ENCODE peak calls at places on chromosomes 1 and 21, in five cellular contexts. P is Caco-2; W is suprapubic skin; H is CD4-positive, alpha-beta memory T cell; X is K562. V is an unnamed sample. For H3K36me3 and H3K4me1, the result is how much of the 10 kb centered on the place peaks cover.

GRCh38 chr1:43358121-43358745 is 548 bp upstream of the CDC20 start:
- DNase-seq in W (no peak), H (no peak), X (peak), P (peak), V (no peak)

GRCh38 chr1:209207701-209208286 is 375.7 kb upstream of the CAMK1G start:
- DNase-seq in H (no peak), P (peak), W (no peak), X (peak), V (no peak)

GRCh38 chr1:66137235-66137634 is 344.5 kb downstream of the PDE4B start:
- DNase-seq in H (no peak), P (no peak), X (no peak), W (no peak), V (no peak)

GRCh38 chr1:216723274-216723780 is at the start of gene ESRRG:
- DNase-seq in H (no peak), P (peak), X (no peak), W (no peak), V (no peak)

GRCh38 chr1:231918239-231919015 is 291.8 kb downstream of the DISC1 start:
- DNase-seq in X (no peak), W (no peak), P (no peak), H (peak), V (peak)

GRCh38 chr1:54255026-54255425 is 55.1 kb downstream of the MRPL37 start:
- DNase-seq in W (no peak), H (no peak), X (no peak), P (no peak), V (no peak)

GRCh38 chr1:203340112-203340804 is 10.7 kb downstream of the FMOD start:
- DNase-seq in W (no peak), H (peak), X (peak), P (peak), V (peak)

GRCh38 chr1:6144622-6145021 is 35.5 kb downstream of the CHD5 start:
- DNase-seq in W (no peak), H (no peak), P (no peak), X (no peak), V (no peak)

GRCh38 chr1:167797005-167797404 is 75.2 kb downstream of the MPZL1 start:
- DNase-seq in H (no peak), X (no peak), P (peak), W (peak), V (no peak)

GRCh38 chr21:46634427-46634826 is 1.0 kb upstream of the PRMT2 start:
- DNase-seq in H (no peak), P (no peak), X (no peak), W (no peak), V (no peak)

GRCh38 chr1:10339815-10340214 is 59.0 kb upstream of the PGD start:
- DNase-seq in W (no peak), X (peak), H (no peak), P (peak), V (no peak)

GRCh38 chr1:212514782-212515181 is 82.1 kb downstream of the NENF start:
- DNase-seq in H (no peak), X (no peak), P (no peak), W (no peak), V (no peak)

GRCh38 chr1:211738709-211739301 is 63.4 kb upstream of the NEK2 start:
- DNase-seq in X (no peak), P (no peak), W (no peak), H (peak), V (peak)

DNA sequence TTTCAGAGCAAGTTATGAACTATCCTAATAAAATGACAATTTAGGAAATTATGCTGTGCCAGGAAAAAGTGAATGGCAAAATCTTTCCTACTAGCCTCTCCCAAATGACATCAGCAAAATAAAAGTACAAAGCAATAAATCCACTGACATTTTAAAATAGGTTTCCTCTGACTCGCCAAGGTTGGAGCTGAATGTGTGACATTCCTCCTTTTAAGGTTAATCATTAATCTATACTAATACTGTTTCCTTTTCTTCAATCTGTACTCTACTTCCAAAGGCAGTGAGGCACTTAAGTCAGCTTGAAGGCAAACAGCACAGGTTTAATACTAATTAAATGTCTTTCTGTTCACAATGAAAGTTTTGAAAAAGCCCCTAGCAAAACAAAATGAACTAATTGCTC is 15.7 kb downstream of the RNF19B start:
- DNase-seq in X (no peak), W (no peak), P (no peak), H (no peak), V (no peak)
- H3K36me3 ChIP-seq in X (under half), W (under half), P (under half), H (under half), V (under half)

GRCh38 chr1:230280906-230281413 is 145.2 kb downstream of the PGBD5 start:
- DNase-seq in X (no peak), W (peak), P (peak), H (no peak), V (no peak)
- H3K4me1 ChIP-seq in X (under half), W (under half), P (under half), H (under half), V (under half)

GRCh38 chr1:150094734-150095133 is 27.2 kb downstream of the VPS45 start:
- DNase-seq in P (no peak), X (no peak), W (no peak), H (no peak), V (no peak)

GRCh38 chr1:150089846-150090520 is 22.4 kb downstream of the VPS45 start:
- DNase-seq in P (no peak), H (no peak), W (no peak), X (no peak), V (no peak)

GRCh38 chr1:150092180-150092791 is 24.7 kb downstream of the VPS45 start:
- DNase-seq in X (no peak), H (no peak), W (no peak), P (no peak), V (no peak)

GRCh38 chr1:150093805-150094204 is 26.2 kb downstream of the VPS45 start:
- DNase-seq in H (no peak), W (no peak), X (no peak), P (no peak), V (no peak)
- H3K36me3 ChIP-seq in H (under half), W (under half), X (half or more), P (under half), V (under half)

GRCh38 chr21:41762236-41762635 is 4.6 kb downstream of the RIPK4 start:
- DNase-seq in X (no peak), W (no peak), P (no peak), H (no peak), V (no peak)

GRCh38 chr21:41759214-41759840 is 7.5 kb downstream of the RIPK4 start:
- DNase-seq in P (no peak), W (no peak), H (no peak), X (no peak), V (no peak)

GRCh38 chr21:41761211-41762181 is 5.4 kb downstream of the RIPK4 start:
- DNase-seq in P (no peak), X (no peak), W (no peak), H (no peak), V (no peak)

GRCh38 chr21:41759926-41760325 is 6.9 kb downstream of the RIPK4 start:
- DNase-seq in P (no peak), H (no peak), W (no peak), X (no peak), V (no peak)

GRCh38 chr21:41760411-41760810 is 6.4 kb downstream of the RIPK4 start:
- DNase-seq in X (no peak), P (no peak), H (no peak), W (no peak), V (no peak)
- H3K4me1 ChIP-seq in X (under half), P (under half), H (under half), W (half or more), V (under half)

DNA sequence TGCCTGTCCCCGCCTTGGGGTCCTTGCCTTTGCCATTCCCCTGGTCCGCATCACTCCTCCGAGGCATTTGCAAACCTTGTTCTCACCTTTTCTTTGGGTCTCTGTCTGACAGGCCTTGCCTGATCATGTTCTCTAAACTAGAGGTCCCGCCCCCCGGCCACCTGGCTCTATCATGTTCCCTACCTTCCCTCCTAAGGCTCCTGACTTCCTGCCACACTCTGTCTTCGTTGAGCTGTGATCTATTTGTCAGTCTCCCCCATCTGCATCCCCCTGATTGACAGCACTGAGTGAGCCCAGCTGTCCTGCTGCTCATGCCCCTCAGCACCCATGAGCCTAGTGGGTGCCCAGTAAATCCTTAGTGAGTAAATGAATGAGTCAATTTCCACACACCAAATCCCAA is 22.8 kb downstream of the ERG start:
- DNase-seq in W (no peak), X (no peak), P (no peak), H (no peak), V (no peak)
- H3K36me3 ChIP-seq in W (under half), X (under half), P (under half), H (under half), V (under half)

DNA sequence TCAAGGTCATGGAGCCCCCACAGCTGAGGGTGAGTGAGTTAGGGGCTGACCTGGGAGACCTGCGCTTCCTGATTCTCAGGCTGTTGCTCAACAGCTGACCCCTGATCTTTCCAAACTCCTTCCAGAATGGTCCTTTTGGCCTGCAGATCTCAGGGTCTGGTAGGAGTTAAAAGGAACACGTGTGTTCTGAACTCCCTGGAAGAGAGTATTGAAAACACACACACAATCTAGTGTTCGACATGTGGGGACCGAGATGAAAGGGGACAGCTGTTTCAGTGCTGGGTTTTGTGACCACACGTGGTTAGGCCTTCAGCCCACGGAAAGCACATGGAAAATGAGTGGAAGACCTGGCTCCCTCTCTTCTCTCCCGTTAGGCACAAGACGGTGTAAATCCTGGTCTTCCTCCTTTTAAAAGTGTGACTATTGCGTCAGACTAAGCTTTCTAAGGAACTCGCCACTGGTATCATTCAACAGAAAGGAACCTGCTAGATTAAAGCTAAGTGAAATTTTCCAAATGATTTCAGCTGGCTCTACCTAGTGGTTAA is 49.6 kb downstream of the RUNX1 start:
- DNase-seq in H (no peak), P (no peak), W (no peak), X (no peak), V (no peak)
- H3K4me1 ChIP-seq in H (half or more), P (under half), W (under half), X (under half), V (under half)

GRCh38 chr1:2409745-2410144 is 2.6 kb downstream of the PEX10 start:
- DNase-seq in X (no peak), P (no peak), H (no peak), W (no peak), V (no peak)

GRCh38 chr1:2408859-2409276 is 3.5 kb downstream of the PEX10 start:
- DNase-seq in X (no peak), W (no peak), P (no peak), H (no peak), V (no peak)

GRCh38 chr1:2407166-2407990 is 5.0 kb downstream of the PEX10 start:
- DNase-seq in X (no peak), W (no peak), H (no peak), P (no peak), V (no peak)

GRCh38 chr1:2407991-2408275 is 4.4 kb downstream of the PEX10 start:
- DNase-seq in H (no peak), X (no peak), P (no peak), W (no peak), V (no peak)

DNA sequence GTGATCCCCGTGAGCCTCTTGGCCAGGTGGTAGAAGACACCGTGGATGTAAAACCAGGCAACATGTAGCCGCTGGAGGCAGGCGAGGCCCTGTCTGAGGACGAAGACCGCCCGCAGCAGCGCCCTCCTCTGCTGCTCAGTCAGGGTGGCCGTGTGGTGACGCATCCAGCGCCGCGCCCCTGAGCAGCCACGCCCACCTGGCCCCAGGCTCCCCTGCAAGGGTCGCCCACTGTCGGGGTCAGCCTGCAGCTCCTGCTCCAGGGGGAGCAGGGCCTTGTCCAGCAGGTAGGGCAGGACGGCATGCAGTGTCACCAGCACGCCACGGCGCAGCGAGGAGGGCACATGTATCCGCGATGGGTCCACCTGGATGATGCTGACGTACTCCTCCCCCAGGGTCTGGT is 3.9 kb downstream of the PEX10 start:
- DNase-seq in H (no peak), W (no peak), P (no peak), X (no peak), V (no peak)
- H3K36me3 ChIP-seq in H (under half), W (half or more), P (under half), X (under half), V (under half)

GRCh38 chr1:18931731-18932130 is 24.7 kb downstream of the IFFO2 start:
- DNase-seq in X (no peak), W (no peak), P (no peak), H (no peak), V (no peak)

GRCh38 chr1:18927654-18928272 is 25.4 kb upstream of the ALDH4A1 start:
- DNase-seq in P (no peak), H (peak), W (no peak), X (no peak), V (peak)

GRCh38 chr1:18928985-18929384 is 26.6 kb upstream of the ALDH4A1 start:
- DNase-seq in H (no peak), X (no peak), P (no peak), W (no peak), V (no peak)

GRCh38 chr1:18928406-18928805 is 26.1 kb upstream of the ALDH4A1 start:
- DNase-seq in W (no peak), X (no peak), P (no peak), H (no peak), V (no peak)

GRCh38 chr1:18929686-18930085 is 26.8 kb downstream of the IFFO2 start:
- DNase-seq in X (no peak), H (no peak), P (no peak), W (no peak), V (no peak)
- H3K4me1 ChIP-seq in X (under half), H (half or more), P (under half), W (half or more), V (half or more)

V was measured in CD8-positive, alpha-beta T cell.